ENCODE peak calls at places on chromosomes 1 and 21, in seven cellular contexts. S is HCT116, T is K562, G is SK-N-SH, F is H1, P is HepG2, E is GM12878. Y is an unnamed sample.

GRCh38 chr1:109399326-109399957 is 1.7 kb upstream of the SORT1 start:
- DNase-seq in T (peak), F (no peak), P (peak), G (peak), S (peak), E (no peak), Y (peak)

GRCh38 chr1:169107673-169108160 is 1.2 kb downstream of the ATP1B1 start:
- DNase-seq in G (no peak), S (no peak), T (no peak), P (peak), E (no peak), F (no peak), Y (no peak)

GRCh38 chr1:201021333-201022177 is 2.0 kb downstream of the KIF21B start:
- DNase-seq in G (no peak), E (no peak), T (no peak), F (no peak), S (no peak), P (no peak), Y (no peak)

GRCh38 chr1:174626031-174627020 is 178.6 kb downstream of the GPR52 start:
- DNase-seq in T (no peak), F (no peak), G (no peak), P (no peak), S (peak), E (no peak), Y (peak)

GRCh38 chr1:28417441-28418277 is 48.1 kb downstream of the PHACTR4 start:
- DNase-seq in T (no peak), P (no peak), E (no peak), F (no peak), G (peak), S (peak), Y (no peak)

GRCh38 chr1:41474490-41475271 is 9.8 kb downstream of the EDN2 start:
- DNase-seq in T (no peak), S (no peak), P (no peak), F (no peak), E (no peak), G (peak), Y (no peak)

GRCh38 chr1:44485229-44485932 is 80.3 kb downstream of the RNF220 start:
- DNase-seq in P (no peak), S (no peak), G (no peak), F (no peak), E (no peak), T (peak), Y (no peak)

GRCh38 chr1:90730247-90731022 is 13.3 kb upstream of the BARHL2 start:
- DNase-seq in S (no peak), G (peak), T (no peak), P (no peak), F (peak), E (no peak), Y (no peak)

GRCh38 chr21:44407493-44407892 is 47.8 kb upstream of the LRRC3 start:
- DNase-seq in G (peak), T (no peak), P (no peak), F (no peak), S (no peak), E (no peak), Y (no peak)

GRCh38 chr1:91282695-91283420 is 121.8 kb downstream of the HFM1 start:
- DNase-seq in E (peak), F (peak), S (peak), T (peak), P (peak), G (peak), Y (peak)

GRCh38 chr1:62040450-62040849 is 154.2 kb upstream of the L1TD1 start:
- DNase-seq in S (no peak), F (no peak), G (no peak), T (no peak), E (no peak), P (no peak), Y (no peak)

GRCh38 chr1:23960291-23960718 is 677 bp downstream of the PNRC2 start:
- DNase-seq in S (no peak), P (no peak), G (no peak), E (no peak), T (no peak), F (no peak), Y (no peak)

GRCh38 chr1:117318456-117318855 is 48.8 kb upstream of the MAN1A2 start:
- DNase-seq in P (no peak), G (no peak), F (no peak), E (no peak), S (no peak), T (no peak), Y (no peak)

GRCh38 chr1:215767761-215768160 is 200.7 kb downstream of the KCTD3 start:
- DNase-seq in F (no peak), G (no peak), T (no peak), P (no peak), S (no peak), E (no peak), Y (no peak)

GRCh38 chr1:229461032-229461668 is 27.3 kb upstream of the ACTA1 start:
- DNase-seq in F (no peak), S (no peak), G (no peak), T (no peak), E (no peak), P (no peak), Y (no peak)

GRCh38 chr1:228154685-228155571 is 5.2 kb downstream of the GJC2 start:
- DNase-seq in P (no peak), T (no peak), G (no peak), S (no peak), F (no peak), E (no peak), Y (no peak)

GRCh38 chr21:44737706-44738354 is 26.5 kb upstream of the TSPEAR start:
- DNase-seq in T (no peak), F (peak), G (no peak), E (no peak), S (no peak), P (no peak), Y (no peak)

GRCh38 chr1:12565966-12566352 is 52.1 kb downstream of the DHRS3 start:
- DNase-seq in E (no peak), S (no peak), F (no peak), P (no peak), T (no peak), G (no peak), Y (no peak)

GRCh38 chr1:156510709-156511108 is 10.1 kb upstream of the MEF2D start:
- DNase-seq in S (no peak), G (no peak), F (no peak), E (no peak), P (no peak), T (no peak), Y (no peak)

GRCh38 chr1:160996195-160996594 is 24.8 kb downstream of the F11R start:
- DNase-seq in T (no peak), P (no peak), G (no peak), S (peak), E (no peak), F (no peak), Y (no peak)

GRCh38 chr1:161069731-161070270 is at the start of gene ARHGAP30:
- DNase-seq in G (no peak), S (no peak), E (peak), T (no peak), P (no peak), F (no peak), Y (no peak)

GRCh38 chr1:201310986-201311355 is 27.7 kb downstream of the PKP1 start:
- DNase-seq in P (no peak), E (no peak), G (no peak), F (no peak), S (no peak), T (no peak), Y (no peak)

GRCh38 chr21:33490991-33491372 is 534 bp downstream of the DNAJC28 start:
- DNase-seq in P (no peak), E (no peak), G (no peak), F (no peak), T (no peak), S (peak), Y (no peak)

GRCh38 chr1:225617479-225617878 is 35.4 kb downstream of the ENAH start:
- DNase-seq in G (no peak), S (no peak), F (no peak), P (no peak), T (no peak), E (no peak), Y (no peak)

GRCh38 chr1:223551610-223552009 is 113.9 kb downstream of the CAPN8 start:
- DNase-seq in G (no peak), S (no peak), E (no peak), F (no peak), P (no peak), T (no peak), Y (no peak)

GRCh38 chr1:204493882-204494280 is 724 bp downstream of the PIK3C2B start:
- DNase-seq in P (peak), G (peak), T (peak), S (no peak), E (no peak), F (no peak), Y (peak)

GRCh38 chr1:192159034-192159433 is 772 bp downstream of the RGS18 start:
- DNase-seq in S (no peak), F (no peak), G (no peak), P (no peak), T (no peak), E (no peak), Y (no peak)

GRCh38 chr1:224273651-224274050 is 56.3 kb downstream of the NVL start:
- DNase-seq in T (no peak), G (no peak), S (no peak), F (no peak), P (no peak), E (no peak), Y (no peak)

GRCh38 chr1:25737151-25737550 is 62.8 kb upstream of the SELENON start:
- DNase-seq in T (no peak), E (no peak), F (no peak), P (no peak), S (no peak), G (no peak), Y (no peak)

DNA sequence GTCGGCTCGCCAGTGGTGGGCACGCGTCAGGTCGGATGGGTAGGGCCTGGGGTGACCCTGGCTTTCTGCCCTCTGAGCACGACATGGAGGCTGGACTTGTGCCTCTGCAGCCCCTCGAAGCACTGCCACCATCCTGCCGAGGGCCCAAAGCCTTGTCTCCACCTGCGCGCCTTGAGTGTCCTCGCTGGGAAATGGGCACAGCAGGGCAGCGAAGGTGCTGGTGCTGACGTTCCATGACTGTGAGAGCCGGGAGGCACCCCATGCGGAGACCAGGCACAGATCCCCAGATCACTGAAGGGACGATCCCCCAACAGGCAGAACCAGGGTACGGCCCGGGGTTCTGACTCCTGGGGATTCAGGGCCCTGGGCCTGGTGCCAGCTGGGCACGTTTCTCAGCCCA is 60.3 kb downstream of the SIK1 start:
- DNase-seq in F (no peak), S (no peak), P (no peak), T (no peak), E (no peak), G (no peak), Y (no peak)
- H3K9ac ChIP-seq in F (no peak), S (no peak), P (no peak), T (no peak), E (no peak), G (no peak), Y (no peak)

GRCh38 chr1:6280761-6281451 is 20.0 kb upstream of the GPR153 start:
- DNase-seq in E (no peak), P (peak), S (no peak), G (peak), T (peak), F (peak), Y (no peak)
- TF ChIP-seq YY1 in E (no peak), P (no peak), S (no peak), G (no peak), T (no peak), F (no peak), Y (no peak)

GRCh38 chr1:17865912-17866311 is 110.8 kb downstream of the ACTL8 start:
- DNase-seq in P (no peak), G (no peak), F (no peak), E (no peak), T (no peak), S (no peak), Y (no peak)
- H3K9ac ChIP-seq in P (no peak), G (peak), F (no peak), E (no peak), T (no peak), S (no peak), Y (no peak)

DNA sequence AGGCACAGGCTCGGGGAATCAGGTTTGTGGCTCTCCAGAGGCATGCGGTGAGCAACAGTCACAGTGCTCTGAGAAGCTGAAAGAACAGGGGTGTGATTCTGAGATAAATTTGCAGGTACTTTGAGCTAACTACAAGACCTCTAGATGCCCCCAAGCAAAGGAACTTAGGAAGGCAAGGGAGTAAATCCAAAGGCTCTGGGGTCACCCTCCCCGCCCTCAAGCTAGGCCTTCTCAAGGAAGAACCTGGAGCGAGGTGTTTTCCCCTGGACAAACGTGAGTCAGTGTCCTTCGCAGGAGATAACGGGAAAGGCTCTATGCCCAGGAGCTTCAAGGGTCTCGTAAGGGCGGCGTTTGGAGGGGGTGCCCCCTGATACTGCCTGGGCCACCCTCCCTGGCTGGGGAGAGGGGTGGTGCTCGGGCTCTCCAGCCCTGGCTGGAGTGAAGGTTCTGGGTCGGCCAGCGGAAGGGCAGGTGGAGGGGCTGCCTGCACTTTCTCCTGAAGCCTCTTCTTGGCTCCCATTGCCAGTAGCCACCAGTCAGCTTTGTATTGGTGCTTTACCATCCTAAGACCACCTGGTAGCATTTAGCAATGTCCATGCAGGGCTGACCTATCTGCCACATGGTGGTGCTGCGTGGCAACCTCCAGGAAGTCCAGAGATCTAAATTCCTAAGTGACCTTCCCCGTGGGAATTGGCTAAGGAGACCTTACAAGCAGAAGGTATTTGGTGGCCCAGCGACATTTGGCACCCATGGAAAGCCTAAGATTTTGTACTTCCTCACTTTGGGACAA is 44.0 kb downstream of the GPR161 start:
- DNase-seq in P (peak), S (peak), G (peak), F (no peak), T (peak), E (no peak), Y (peak)
- TF ChIP-seq YY1 in P (no peak), S (no peak), G (no peak), F (no peak), T (no peak), E (no peak), Y (no peak)

GRCh38 chr1:184405094-184405493 is 18.3 kb downstream of the C1orf21 start:
- DNase-seq in S (no peak), P (no peak), F (no peak), E (no peak), T (no peak), G (no peak), Y (no peak)
- H3K9ac ChIP-seq in S (no peak), P (no peak), F (no peak), E (no peak), T (no peak), G (no peak), Y (no peak)

DNA sequence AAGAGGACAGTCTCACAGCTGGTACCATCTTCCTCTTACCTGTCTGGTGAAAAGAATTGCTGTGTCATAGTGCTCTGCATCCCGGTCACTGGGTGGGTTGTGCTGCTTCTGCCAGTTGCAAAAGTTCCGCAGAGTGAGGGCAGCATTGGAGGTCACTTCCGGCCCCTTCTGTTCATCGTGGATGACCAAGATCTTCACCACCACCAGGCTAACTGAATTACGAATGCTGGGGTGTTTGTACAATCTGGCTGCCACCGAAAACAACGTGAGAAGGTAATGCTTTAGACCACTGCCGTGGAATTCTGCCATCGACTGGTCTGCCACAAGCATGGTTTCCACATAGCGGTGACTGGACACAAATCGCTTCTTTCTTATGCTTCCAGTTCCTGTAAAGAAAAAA is 2.9 kb downstream of the ADAMTS1 start:
- DNase-seq in P (no peak), F (no peak), G (no peak), E (no peak), T (no peak), S (no peak), Y (no peak)
- TF ChIP-seq YY1 in P (no peak), F (no peak), G (no peak), E (no peak), T (no peak), S (no peak), Y (no peak)

DNA sequence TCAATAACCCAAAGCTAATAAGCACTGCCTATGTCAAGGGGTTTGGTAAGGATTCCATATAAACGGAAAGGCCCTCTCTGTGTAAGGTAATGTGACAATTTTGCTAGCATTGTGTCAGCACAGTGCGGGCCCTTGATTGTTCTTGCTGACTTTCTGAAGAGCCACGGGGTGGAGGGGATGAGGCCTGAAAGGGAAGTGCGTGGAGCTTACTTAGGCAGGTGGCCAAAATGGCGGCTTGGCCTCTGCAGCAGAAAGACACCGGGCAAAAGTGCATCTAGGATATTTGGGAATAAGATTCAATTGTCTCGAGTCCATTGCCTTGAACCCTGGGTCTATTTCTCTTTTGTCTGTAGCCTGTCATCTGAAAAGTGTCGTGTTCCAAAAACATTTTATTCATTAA is 114.3 kb downstream of the TGFB2 start:
- DNase-seq in F (no peak), T (no peak), E (no peak), G (no peak), S (no peak), P (no peak), Y (no peak)
- H3K9ac ChIP-seq in F (no peak), T (no peak), E (no peak), G (peak), S (peak), P (no peak), Y (no peak)

GRCh38 chr1:31762726-31763670 is 1.1 kb downstream of the ADGRB2 start:
- DNase-seq in T (peak), P (peak), F (peak), S (no peak), E (no peak), G (peak), Y (peak)
- TF ChIP-seq YY1 in T (no peak), P (no peak), F (peak), S (peak), E (peak), G (no peak), Y (no peak)

Y was measured in NT2/D1.